ENCODE peak calls at places on chromosomes 5 and 9, in ten cellular contexts. C is testis; K is ovary; S is Peyer's patch; N is Panc1; J is OCI-LY7; V is psoas muscle; W is A549; Z is upper lobe of left lung; P is CD8-positive, alpha-beta T cell. M is an unnamed sample.
A peak's percentile ranks its signal among the peaks of the same experiment; 100 is the strongest.

GRCh38 chr9:125343518-125344284 is 82.1 kb downstream of the GAPVD1 start:
- DNase-seq in W (no peak), J (no peak), S (no peak), K (no peak), C (no peak), P (no peak), Z (peak; percentile 36), N (no peak), V (no peak), M (no peak)

GRCh38 chr9:23826120-23826629 is at the start of gene ELAVL2:
- DNase-seq in S (peak; percentile 77), N (no peak), K (peak; percentile 94), W (peak; percentile 87), J (no peak), Z (peak; percentile 76), P (no peak), C (peak; percentile 98), V (peak; percentile 84), M (no peak)

GRCh38 chr5:157558681-157559080 is 16.9 kb downstream of the ADAM19 start:
- DNase-seq in J (no peak), N (no peak), S (no peak), V (no peak), W (no peak), C (no peak), K (no peak), Z (no peak), P (no peak), M (no peak)

GRCh38 chr9:18255158-18255629 is 218.8 kb upstream of the ADAMTSL1 start:
- DNase-seq in V (peak; percentile 73), P (peak; percentile 62), N (no peak), K (peak; percentile 70), C (peak; percentile 88), J (peak; percentile 79), Z (peak; percentile 79), W (peak; percentile 50), S (peak; percentile 77), M (peak; percentile 57)

GRCh38 chr9:35790025-35790384 is 1.4 kb upstream of the NPR2 start:
- DNase-seq in Z (no peak), W (no peak), C (no peak), K (no peak), N (no peak), P (no peak), S (no peak), V (no peak), J (no peak), M (no peak)

GRCh38 chr5:72786676-72787075 is 29.8 kb upstream of the TNPO1 start:
- DNase-seq in C (no peak), W (no peak), J (no peak), S (no peak), Z (no peak), V (no peak), P (no peak), N (no peak), K (no peak), M (no peak)

GRCh38 chr5:167570431-167570830 is 721.0 kb upstream of the WWC1 start:
- DNase-seq in N (no peak), W (no peak), C (no peak), Z (no peak), K (no peak), J (no peak), P (no peak), S (no peak), V (no peak), M (no peak)

GRCh38 chr5:33816791-33817190 is 75.0 kb downstream of the ADAMTS12 start:
- DNase-seq in V (no peak), S (no peak), Z (no peak), N (no peak), K (no peak), W (no peak), P (no peak), C (no peak), J (no peak), M (no peak)

GRCh38 chr9:22447607-22448305 is 1.1 kb downstream of the DMRTA1 start:
- DNase-seq in S (no peak), P (no peak), N (no peak), Z (peak; percentile 35), W (no peak), J (no peak), C (no peak), K (no peak), V (no peak), M (no peak)

GRCh38 chr5:152144556-152144955 is 219.9 kb upstream of the GLRA1 start:
- DNase-seq in N (no peak), C (no peak), W (no peak), J (no peak), S (no peak), P (no peak), V (no peak), K (no peak), Z (no peak), M (no peak)

GRCh38 chr9:35616681-35617459 is 1.3 kb downstream of the CD72 start:
- DNase-seq in V (peak; percentile 74), P (peak; percentile 52), K (peak; percentile 59), C (peak; percentile 79), J (peak; percentile 79), S (peak; percentile 74), W (no peak), Z (peak; percentile 89), N (no peak), M (peak; percentile 59)

GRCh38 chr5:38831909-38832308 is 13.9 kb upstream of the OSMR start:
- DNase-seq in V (no peak), C (no peak), P (no peak), N (no peak), S (no peak), W (no peak), J (peak; percentile 40), K (no peak), Z (no peak), M (no peak)

GRCh38 chr9:134986957-134987356 is 69.2 kb upstream of the FCN1 start:
- DNase-seq in V (no peak), P (no peak), S (no peak), K (no peak), J (no peak), W (no peak), N (no peak), C (no peak), Z (no peak), M (no peak)

GRCh38 chr9:103798620-103799019 is 295.5 kb upstream of the SMC2 start:
- DNase-seq in K (no peak), Z (no peak), V (no peak), S (no peak), N (no peak), J (no peak), C (no peak), W (peak; percentile 38), P (no peak), M (no peak)

GRCh38 chr5:33745101-33745770 is 146.6 kb downstream of the ADAMTS12 start:
- DNase-seq in S (no peak), N (no peak), J (no peak), W (no peak), C (no peak), V (no peak), P (no peak), K (no peak), Z (no peak), M (no peak)

GRCh38 chr9:120755827-120756434 is 37.3 kb downstream of the FBXW2 start:
- DNase-seq in C (peak; percentile 72), W (peak; percentile 68), K (peak; percentile 24), Z (peak; percentile 49), N (peak; percentile 28), P (peak; percentile 60), J (peak; percentile 79), S (no peak), V (no peak), M (peak; percentile 73)

GRCh38 chr5:75021229-75021628 is 31.1 kb downstream of the GCNT4 start:
- DNase-seq in N (no peak), J (no peak), P (no peak), C (peak; percentile 88), K (no peak), Z (no peak), S (no peak), W (no peak), V (no peak), M (no peak)

GRCh38 chr5:172370648-172371248 is 83.6 kb downstream of the SH3PXD2B start:
- DNase-seq in J (peak; percentile 37), S (no peak), C (peak; percentile 72), Z (no peak), N (no peak), W (peak; percentile 23), V (no peak), P (no peak), K (no peak), M (no peak)

GRCh38 chr5:1549631-1550030 is 25.9 kb upstream of the LPCAT1 start:
- DNase-seq in W (no peak), N (no peak), V (no peak), P (no peak), Z (peak; percentile 18), K (no peak), S (peak; percentile 47), J (no peak), C (peak; percentile 10), M (no peak)
- TF ChIP-seq CTCF in W (no peak), N (no peak), V (no peak), P (no peak), Z (no peak), K (no peak), S (no peak), J (no peak), C (no peak), M (no peak)

GRCh38 chr9:114893221-114893620 is 37.2 kb downstream of the TNFSF8 start:
- DNase-seq in C (no peak), Z (no peak), K (no peak), P (no peak), N (no peak), W (no peak), S (no peak), V (no peak), J (peak; percentile 89), M (no peak)
- H3K27ac ChIP-seq in C (no peak overlapping the region), Z (no peak overlapping the region), K (no peak overlapping the region), P (no peak overlapping the region), N (no peak overlapping the region), W (no peak overlapping the region), S (no peak overlapping the region), V (no peak overlapping the region), J (peak overlapping the region; percentile 93), M (no peak overlapping the region)

GRCh38 chr9:20815923-20816703 is 132.1 kb downstream of the FOCAD start:
- DNase-seq in P (no peak), V (no peak), C (no peak), Z (no peak), W (no peak), J (no peak), S (no peak), N (no peak), K (no peak), M (no peak)
- H3K9me3 ChIP-seq in P (no peaks in the 10 kb centered on the region), V (no peaks in the 10 kb centered on the region), C (no peaks in the 10 kb centered on the region), Z (no peaks in the 10 kb centered on the region), W (no peaks in the 10 kb centered on the region), J (no peaks in the 10 kb centered on the region), S (no peaks in the 10 kb centered on the region), N (no peaks in the 10 kb centered on the region), K (no peaks in the 10 kb centered on the region), M (no peaks in the 10 kb centered on the region)

DNA sequence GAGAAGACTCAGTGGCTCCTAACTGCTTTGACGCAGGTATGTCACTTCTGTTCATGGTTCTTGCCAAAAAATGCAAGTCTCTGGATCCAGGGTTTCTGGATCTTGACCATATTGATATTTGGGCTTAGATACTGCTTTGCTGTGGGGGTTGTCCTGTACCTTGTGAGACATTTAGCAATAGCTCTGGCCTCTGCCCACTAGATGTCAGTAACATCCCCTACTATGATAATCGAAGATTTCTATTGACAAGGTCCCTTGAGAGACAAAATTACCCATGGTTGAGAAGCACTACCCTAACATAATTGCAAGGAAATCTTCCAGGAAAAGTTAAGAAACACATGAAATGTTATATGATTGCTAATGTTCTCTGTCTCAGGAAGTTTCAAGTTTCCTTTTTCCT is 285.4 kb downstream of the TMEM232 start:
- DNase-seq in Z (no peak), N (peak; percentile 22), C (peak; percentile 39), W (no peak), J (peak; percentile 2), K (no peak), V (no peak), P (no peak), S (no peak), M (no peak)
- TF ChIP-seq CTCF in Z (no peak), N (peak; percentile 52), C (no peak), W (no peak), J (peak; percentile 65), K (no peak), V (peak; percentile 38), P (no peak), S (peak; percentile 51), M (no peak)